ENCODE peak calls at places on chromosomes 12 and 14, in eight cellular contexts. M, E, F, K, R, A, Z and H are unnamed samples. For H3K4me1, the result is how much of the 10 kb centered on the place peaks cover.

GRCh38 chr14:22900088-22900799 is 17.2 kb downstream of the REM2 start:
- DNase-seq in M (peak), E (peak), F (peak), K (peak), R (peak), A (peak), Z (peak), H (no peak)

GRCh38 chr12:81211306-81211705 is 133.4 kb downstream of the ACSS3 start:
- DNase-seq in M (no peak), E (no peak), F (no peak), K (no peak), R (no peak), A (no peak), Z (no peak), H (no peak)

GRCh38 chr14:53828820-53829219 is 127.8 kb downstream of the BMP4 start:
- DNase-seq in M (no peak), E (no peak), F (no peak), K (no peak), R (no peak), A (no peak), Z (no peak), H (no peak)

GRCh38 chr14:71403673-71404072 is 496.4 kb downstream of the PCNX1 start:
- DNase-seq in M (peak), E (no peak), F (no peak), K (peak), R (peak), A (no peak), Z (no peak), H (no peak)

GRCh38 chr14:38203929-38204716 is 3.6 kb upstream of the SSTR1 start:
- DNase-seq in M (no peak), E (no peak), F (no peak), K (no peak), R (no peak), A (no peak), Z (no peak), H (no peak)

GRCh38 chr12:96401061-96401871 is 1.0 kb upstream of the CDK17 start:
- DNase-seq in M (peak), E (peak), F (peak), K (peak), R (peak), A (no peak), Z (peak), H (peak)

GRCh38 chr12:92360543-92360942 is 214.9 kb upstream of the BTG1 start:
- DNase-seq in M (no peak), E (no peak), F (no peak), K (peak), R (peak), A (no peak), Z (no peak), H (no peak)

GRCh38 chr14:89856871-89857345 is 97.6 kb downstream of the EFCAB11 start:
- DNase-seq in M (no peak), E (no peak), F (no peak), K (no peak), R (peak), A (peak), Z (no peak), H (no peak)

GRCh38 chr12:2580821-2581220 is 213.9 kb upstream of the FKBP4 start:
- DNase-seq in M (no peak), E (no peak), F (no peak), K (no peak), R (peak), A (no peak), Z (no peak), H (no peak)

GRCh38 chr12:29743801-29744200 is 39.9 kb downstream of the TMTC1 start:
- DNase-seq in M (no peak), E (no peak), F (peak), K (no peak), R (peak), A (no peak), Z (no peak), H (peak)

GRCh38 chr12:108187831-108188230 is 58.7 kb downstream of the WSCD2 start:
- DNase-seq in M (no peak), E (no peak), F (no peak), K (no peak), R (no peak), A (no peak), Z (no peak), H (no peak)

GRCh38 chr12:23834076-23834475 is 115.4 kb downstream of the SOX5 start:
- DNase-seq in M (no peak), E (no peak), F (no peak), K (no peak), R (peak), A (no peak), Z (no peak), H (no peak)

GRCh38 chr14:105307052-105307727 is 6.4 kb upstream of the BRF1 start:
- DNase-seq in M (no peak), E (no peak), F (no peak), K (no peak), R (no peak), A (no peak), Z (no peak), H (no peak)

GRCh38 chr14:75875958-75876357 is 105.8 kb downstream of the TGFB3 start:
- DNase-seq in M (no peak), E (no peak), F (no peak), K (peak), R (no peak), A (no peak), Z (peak), H (no peak)

GRCh38 chr14:100305446-100306255 is 593 bp downstream of the SLC25A29 start:
- DNase-seq in M (peak), E (no peak), F (peak), K (no peak), R (peak), A (peak), Z (no peak), H (no peak)
- H3K4me1 ChIP-seq in M (under half), E (under half), F (under half), K (under half), R (under half), A (under half), Z (under half), H (under half)

GRCh38 chr12:5768171-5768879 is 176.7 kb downstream of the ANO2 start:
- DNase-seq in M (no peak), E (peak), F (no peak), K (no peak), R (no peak), A (no peak), Z (no peak), H (no peak)

GRCh38 chr12:5776091-5776490 is 169.0 kb downstream of the ANO2 start:
- DNase-seq in M (no peak), E (no peak), F (no peak), K (no peak), R (no peak), A (no peak), Z (no peak), H (no peak)

GRCh38 chr12:5770727-5771126 is 174.3 kb downstream of the ANO2 start:
- DNase-seq in M (no peak), E (no peak), F (no peak), K (no peak), R (no peak), A (no peak), Z (no peak), H (no peak)

GRCh38 chr12:5768880-5769199 is 176.2 kb downstream of the ANO2 start:
- DNase-seq in M (no peak), E (no peak), F (no peak), K (no peak), R (no peak), A (no peak), Z (no peak), H (no peak)

GRCh38 chr12:5773550-5773949 is 171.5 kb downstream of the ANO2 start:
- DNase-seq in M (no peak), E (no peak), F (peak), K (no peak), R (no peak), A (no peak), Z (no peak), H (no peak)
- TF ChIP-seq CTCF in M (peak), E (no peak), F (peak), K (no peak), R (no peak), A (peak), Z (no peak), H (no peak)

GRCh38 chr12:117014342-117014887 is 84.8 kb downstream of the TESC start:
- DNase-seq in M (no peak), E (no peak), F (peak), K (no peak), R (no peak), A (no peak), Z (no peak), H (no peak)
- H3K4me1 ChIP-seq in M (under half), E (under half), F (under half), K (under half), R (under half), A (under half), Z (under half), H (under half)

GRCh38 chr12:84912191-84913142 is at the start of gene SLC6A15:
- DNase-seq in M (no peak), E (peak), F (peak), K (peak), R (peak), A (peak), Z (no peak), H (peak)
- TF ChIP-seq CTCF in M (no peak), E (no peak), F (peak), K (peak), R (peak), A (peak), Z (no peak), H (peak)

GRCh38 chr12:93669452-93669851 is 7.7 kb upstream of the CRADD start:
- DNase-seq in M (no peak), E (no peak), F (no peak), K (no peak), R (no peak), A (no peak), Z (no peak), H (no peak)

GRCh38 chr12:93671044-93671443 is 6.1 kb upstream of the CRADD start:
- DNase-seq in M (no peak), E (no peak), F (no peak), K (no peak), R (no peak), A (no peak), Z (no peak), H (no peak)

GRCh38 chr12:93670104-93670503 is 7.1 kb upstream of the CRADD start:
- DNase-seq in M (no peak), E (peak), F (no peak), K (no peak), R (no peak), A (no peak), Z (no peak), H (no peak)

GRCh38 chr12:93667672-93668071 is 9.5 kb upstream of the CRADD start:
- DNase-seq in M (no peak), E (no peak), F (no peak), K (no peak), R (peak), A (no peak), Z (no peak), H (no peak)

GRCh38 chr12:93668919-93669418 is 8.2 kb upstream of the CRADD start:
- DNase-seq in M (no peak), E (no peak), F (no peak), K (no peak), R (no peak), A (no peak), Z (no peak), H (no peak)
- H3K4me1 ChIP-seq in M (under half), E (under half), F (under half), K (under half), R (under half), A (under half), Z (under half), H (under half)

GRCh38 chr12:119938049-119938667 is 50.9 kb upstream of the BICDL1 start:
- DNase-seq in M (peak), E (peak), F (peak), K (peak), R (peak), A (peak), Z (peak), H (no peak)
- TF ChIP-seq CTCF in M (peak), E (peak), F (peak), K (peak), R (peak), A (peak), Z (peak), H (peak)